ENCODE peak calls at places on chromosome 2, in four cellular contexts. Q is HepG2, Y is H1, X is K562. G is an unnamed sample.

GRCh38 chr2:133885847-133886246 is 317.6 kb upstream of the NCKAP5 start:
- DNase-seq in Y (no peak), Q (no peak), X (no peak), G (no peak)

GRCh38 chr2:212537311-212538155 is 1.1 kb downstream of the ERBB4 start:
- DNase-seq in Q (no peak), X (no peak), Y (peak; percentile 75), G (no peak)

GRCh38 chr2:118221952-118222594 is 133.8 kb downstream of the INSIG2 start:
- DNase-seq in Q (peak; percentile 61), Y (peak; percentile 52), X (peak; percentile 58), G (no peak)

GRCh38 chr2:131077182-131077846 is 15.9 kb downstream of the FAM168B start:
- DNase-seq in Y (no peak), X (no peak), Q (no peak), G (no peak)

GRCh38 chr2:191892391-191892790 is 45.5 kb upstream of the CAVIN2 start:
- DNase-seq in Y (no peak), X (no peak), Q (no peak), G (no peak)

GRCh38 chr2:47313141-47313691 is 89.7 kb upstream of the MSH2 start:
- DNase-seq in X (peak; percentile 68), Q (peak; percentile 92), Y (no peak), G (no peak)

GRCh38 chr2:145194671-145195070 is 674.8 kb upstream of the ZEB2 start:
- DNase-seq in Q (no peak), X (no peak), Y (no peak), G (no peak)

GRCh38 chr2:229330952-229331351 is 59.9 kb upstream of the PID1 start:
- DNase-seq in Q (no peak), X (no peak), Y (no peak), G (no peak)

GRCh38 chr2:160582481-160583161 is 89.0 kb upstream of the RBMS1 start:
- DNase-seq in Q (no peak), Y (no peak), X (no peak), G (no peak)

GRCh38 chr2:12416600-12416999 is 300.1 kb upstream of the TRIB2 start:
- DNase-seq in Q (peak; percentile 11), Y (no peak), X (peak; percentile 78), G (no peak)

GRCh38 chr2:96811916-96812315 is 4.2 kb upstream of the CNNM3 start:
- DNase-seq in X (no peak), Y (no peak), Q (no peak), G (no peak)

GRCh38 chr2:122191331-122191730 is 435.9 kb downstream of the TSN start:
- DNase-seq in X (peak; percentile 50), Q (peak; percentile 41), Y (peak; percentile 63), G (no peak)

GRCh38 chr2:152518016-152518415 is 183.0 kb downstream of the FMNL2 start:
- DNase-seq in X (no peak), Q (no peak), Y (no peak), G (no peak)

GRCh38 chr2:168369087-168369486 is 87.0 kb upstream of the CERS6 start:
- DNase-seq in Q (no peak), X (no peak), Y (no peak), G (no peak)

GRCh38 chr2:145184741-145185671 is 665.1 kb upstream of the ZEB2 start:
- DNase-seq in Q (no peak), Y (no peak), X (no peak), G (no peak)

GRCh38 chr2:1770566-1771380 is 26.5 kb upstream of the PXDN start:
- DNase-seq in Y (no peak), X (no peak), Q (no peak), G (no peak)

GRCh38 chr2:24083567-24084385 is 858 bp downstream of the TP53I3 start:
- DNase-seq in Y (no peak), Q (peak; percentile 98), X (peak; percentile 87), G (peak; percentile 79)

GRCh38 chr2:46379213-46380037 is 82.2 kb downstream of the EPAS1 start:
- DNase-seq in Q (no peak), X (no peak), Y (no peak), G (no peak)

GRCh38 chr2:227817940-227818568 is 4.4 kb downstream of the CCL20 start:
- DNase-seq in X (peak; percentile 3), Y (no peak), Q (peak; percentile 95), G (peak; percentile 45)

GRCh38 chr2:46828039-46828438 is 87.6 kb downstream of the MCFD2 start:
- DNase-seq in X (no peak), Q (no peak), Y (no peak), G (no peak)

GRCh38 chr2:160033732-160034392 is 28.6 kb downstream of the PLA2R1 start:
- DNase-seq in X (no peak), Y (no peak), Q (no peak), G (no peak)

GRCh38 chr2:12805032-12805431 is 88.3 kb downstream of the TRIB2 start:
- DNase-seq in X (no peak), Y (no peak), Q (no peak), G (no peak)

GRCh38 chr2:168583064-168583709 is 127.1 kb downstream of the CERS6 start:
- DNase-seq in X (no peak), Y (no peak), Q (no peak), G (no peak)

GRCh38 chr2:108217211-108217610 is 22.6 kb upstream of the SULT1C3 start:
- DNase-seq in Y (no peak), Q (no peak), X (no peak), G (no peak)

GRCh38 chr2:202237787-202238233 is 587 bp downstream of the SUMO1 start:
- DNase-seq in Y (no peak), Q (peak; percentile 33), X (peak; percentile 50), G (no peak)

GRCh38 chr2:19336781-19337180 is 21.6 kb downstream of the OSR1 start:
- DNase-seq in X (no peak), Y (no peak), Q (no peak), G (no peak)

GRCh38 chr2:230807686-230808085 is 57.1 kb upstream of the ITM2C start:
- DNase-seq in Y (no peak), Q (no peak), X (no peak), G (no peak)

GRCh38 chr2:160429248-160430000 is 64.2 kb downstream of the RBMS1 start:
- DNase-seq in Q (peak; percentile 52), X (peak; percentile 34), Y (no peak), G (no peak)

GRCh38 chr2:106163948-106164580 is 30.0 kb downstream of the UXS1 start:
- DNase-seq in Q (no peak), X (peak; percentile 33), Y (no peak), G (no peak)

GRCh38 chr2:3630631-3631030 is 27.4 kb upstream of the ALLC start:
- DNase-seq in Y (no peak), X (no peak), Q (no peak), G (no peak)

GRCh38 chr2:180374502-180375281 is 367.6 kb upstream of the CWC22 start:
- DNase-seq in Q (no peak), Y (no peak), X (no peak), G (no peak)

GRCh38 chr2:238631491-238632180 is 204.9 kb downstream of the ASB1 start:
- DNase-seq in Q (no peak), Y (peak; percentile 17), X (no peak), G (no peak)

GRCh38 chr2:184685999-184686841 is 87.9 kb downstream of the ZNF804A start:
- DNase-seq in X (no peak), Y (no peak), Q (no peak), G (no peak)

GRCh38 chr2:169080250-169081035 is 11.1 kb downstream of the DHRS9 start:
- DNase-seq in Y (no peak), Q (no peak), X (no peak), G (peak; percentile 20)

DNA sequence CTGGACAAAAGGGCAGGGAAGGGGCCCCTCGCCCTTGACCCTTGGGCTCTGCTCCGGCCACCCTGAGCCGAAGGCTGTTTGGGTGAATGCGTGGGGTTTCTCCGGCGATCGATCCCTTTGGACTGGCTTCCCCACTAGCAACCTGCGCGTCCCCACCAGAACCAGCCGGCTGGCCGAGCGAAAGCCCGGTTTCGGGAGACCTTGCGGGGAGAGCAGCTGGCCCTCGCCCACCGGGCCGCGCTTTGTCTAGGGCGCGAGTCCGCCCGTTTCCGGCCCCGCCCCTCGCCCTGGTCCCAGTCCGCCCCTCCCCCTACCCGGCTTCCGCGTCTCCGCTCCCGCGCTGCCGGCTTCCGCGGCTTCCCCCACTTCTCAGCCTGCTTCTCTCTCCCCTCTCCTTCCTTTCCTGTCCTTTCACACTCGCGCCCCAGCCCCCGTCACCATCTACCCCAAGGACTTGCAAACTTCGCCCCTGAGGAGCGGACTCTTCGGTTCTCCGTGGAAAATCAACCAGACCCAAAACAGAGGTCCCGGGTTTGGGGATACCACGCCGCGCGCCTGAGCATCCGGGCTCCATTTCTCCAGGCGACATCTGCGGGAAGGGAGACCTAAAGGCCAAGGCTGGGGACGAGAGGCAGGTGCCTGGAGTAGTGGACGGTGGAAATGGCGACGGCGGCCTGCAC is 48.0 kb upstream of the ATP6V1B1 start:
- DNase-seq in Y (peak; percentile 90), Q (no peak), X (no peak), G (no peak)
- TF ChIP-seq EZH2 in Y (no peak), Q (no peak), X (no peak), G (no peak)

GRCh38 chr2:63050916-63051794 is 525 bp downstream of the OTX1 start:
- DNase-seq in X (peak; percentile 18), Y (peak; percentile 82), Q (no peak), G (no peak)
- TF ChIP-seq HDAC2 in X (peak; percentile 50), Y (no peak), Q (peak; percentile 14), G (no peak)

GRCh38 chr2:170813611-170814550 is 2.8 kb upstream of the GAD1 start:
- DNase-seq in Y (peak; percentile 78), X (peak; percentile 70), Q (peak; percentile 41), G (no peak)
- TF ChIP-seq EZH2 in Y (peak; percentile 30), X (no peak), Q (no peak), G (no peak)

GRCh38 chr2:240987588-240987987 is 10.8 kb upstream of the SNED1 start:
- DNase-seq in Q (no peak), Y (peak; percentile 30), X (no peak), G (no peak)

GRCh38 chr2:240986787-240987411 is 11.5 kb upstream of the SNED1 start:
- DNase-seq in X (no peak), Y (peak; percentile 43), Q (no peak), G (no peak)

GRCh38 chr2:240988146-240988545 is 10.3 kb upstream of the SNED1 start:
- DNase-seq in X (no peak), Y (no peak), Q (no peak), G (no peak)

GRCh38 chr2:240983996-240984498 is 14.4 kb upstream of the SNED1 start:
- DNase-seq in Q (no peak), X (no peak), Y (peak; percentile 46), G (no peak)

GRCh38 chr2:240985881-240986786 is 12.3 kb upstream of the SNED1 start:
- DNase-seq in X (no peak), Y (peak; percentile 42), Q (no peak), G (no peak)
- TF ChIP-seq HDAC2 in X (no peak), Y (no peak), Q (no peak), G (no peak)

GRCh38 chr2:71453404-71454220 is at the start of gene DYSF:
- DNase-seq in X (peak; percentile 90), Y (peak; percentile 87), Q (no peak), G (no peak)
- TF ChIP-seq EZH2 in X (no peak), Y (peak; percentile 65), Q (no peak), G (no peak)

DNA sequence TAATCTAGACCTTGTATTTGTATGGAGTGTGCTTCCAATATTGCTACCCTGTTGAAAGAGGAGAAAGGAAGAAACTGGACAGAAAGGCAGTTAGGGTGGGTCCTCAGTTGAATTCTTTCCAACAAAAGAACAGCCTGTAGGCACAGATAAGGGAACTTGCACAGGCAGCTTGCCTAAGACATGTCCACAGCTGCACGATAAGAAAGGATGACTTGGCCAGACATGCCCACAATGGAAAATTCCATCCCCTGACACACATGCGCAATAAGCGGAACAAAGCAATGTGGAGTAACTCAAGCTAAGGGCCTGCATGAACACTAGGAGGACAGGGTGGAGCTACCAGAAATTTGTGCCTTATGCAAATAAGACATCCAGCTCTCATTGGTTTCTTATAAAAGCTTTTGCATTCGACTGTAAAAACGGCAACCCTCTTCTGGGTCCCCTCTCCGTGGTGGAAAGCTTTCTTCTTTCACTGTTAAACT is 1084.7 kb upstream of the NXPH2 start:
- DNase-seq in Y (no peak), X (peak; percentile 62), Q (peak; percentile 6), G (no peak)
- TF ChIP-seq HDAC2 in Y (no peak), X (no peak), Q (no peak), G (no peak)